ENCODE peak calls at places on chromosome 9, in six cellular contexts. M is AG10803; A is stimulated activated CD4-positive, alpha-beta T cell treated with anti-CD3 and anti-CD28 coated beads, Interleukin-12 subunit alpha, Interleukin-12 subunit beta, amount 100 ng/mL, for 4 hours; O is esophagus muscularis mucosa; N is ovary; E is KBM-7. L is an unnamed sample.

GRCh38 chr9:103183569-103184191 is 188.5 kb downstream of the CYLC2 start:
- DNase-seq in M (no peak), A (no peak), O (no peak), N (peak), E (no peak), L (peak)

GRCh38 chr9:128005938-128006337 is 25.1 kb upstream of the EEIG1 start:
- DNase-seq in M (no peak), A (no peak), O (no peak), N (peak), E (peak), L (no peak)

GRCh38 chr9:135463140-135463539 is 16.4 kb upstream of the PPP1R26 start:
- DNase-seq in M (peak), A (no peak), O (no peak), N (no peak), E (no peak), L (no peak)

GRCh38 chr9:133597316-133597957 is 11.8 kb downstream of the FAM163B start:
- DNase-seq in M (no peak), A (no peak), O (no peak), N (no peak), E (no peak), L (no peak)

GRCh38 chr9:87872079-87872624 is 10.5 kb upstream of the SPATA31E1 start:
- DNase-seq in M (peak), A (no peak), O (no peak), N (no peak), E (no peak), L (no peak)

GRCh38 chr9:105515811-105516413 is 42.0 kb upstream of the FKTN start:
- DNase-seq in M (no peak), A (no peak), O (no peak), N (no peak), E (no peak), L (no peak)

GRCh38 chr9:94084314-94084713 is at the start of gene PTPDC1:
- DNase-seq in M (peak), A (no peak), O (no peak), N (no peak), E (peak), L (no peak)

GRCh38 chr9:87505869-87506678 is 8.4 kb downstream of the DAPK1 start:
- DNase-seq in M (no peak), A (no peak), O (no peak), N (no peak), E (no peak), L (no peak)

GRCh38 chr9:113436753-113437515 is 26.4 kb downstream of the C9orf43 start:
- DNase-seq in M (peak), A (no peak), O (peak), N (no peak), E (no peak), L (no peak)

GRCh38 chr9:112570731-112571167 is 84.1 kb downstream of the KIAA1958 start:
- DNase-seq in M (peak), A (no peak), O (no peak), N (peak), E (no peak), L (no peak)

GRCh38 chr9:4145482-4145881 is 154.4 kb downstream of the GLIS3 start:
- DNase-seq in M (no peak), A (no peak), O (peak), N (no peak), E (no peak), L (no peak)

GRCh38 chr9:134307674-134308638 is 18.3 kb upstream of the RXRA start:
- DNase-seq in M (no peak), A (no peak), O (no peak), N (no peak), E (no peak), L (no peak)

GRCh38 chr9:107043886-107044285 is 180.9 kb downstream of the ZNF462 start:
- DNase-seq in M (peak), A (no peak), O (no peak), N (no peak), E (no peak), L (no peak)

GRCh38 chr9:124450241-124450924 is at the start of gene ADGRD2:
- DNase-seq in M (peak), A (peak), O (no peak), N (no peak), E (no peak), L (peak)

GRCh38 chr9:131678499-131679111 is 61.3 kb downstream of the RAPGEF1 start:
- DNase-seq in M (peak), A (peak), O (peak), N (peak), E (peak), L (no peak)

GRCh38 chr9:128026255-128027165 is 40.6 kb downstream of the NAIF1 start:
- DNase-seq in M (no peak), A (peak), O (no peak), N (no peak), E (peak), L (no peak)

GRCh38 chr9:37433754-37434435 is 11.4 kb downstream of the GRHPR start:
- DNase-seq in M (no peak), A (no peak), O (no peak), N (no peak), E (no peak), L (no peak)

L was measured in NCI-H1436.